ENCODE peak calls at places on chromosomes 13 and 19, in four cellular contexts. H is AG04449; E is cardiac muscle cell; N is effector memory CD4-positive, alpha-beta T cell. V is an unnamed sample.

GRCh38 chr19:7645656-7646425 is 8.9 kb downstream of the STXBP2 start:
- DNase-seq in E (no peak), N (no peak), H (no peak), V (no peak)

GRCh38 chr19:45780146-45780447 is 2.2 kb downstream of the DMPK start:
- DNase-seq in N (no peak), H (no peak), E (no peak), V (no peak)

GRCh38 chr13:66195238-66195637 is 1034.9 kb downstream of the PCDH9 start:
- DNase-seq in N (no peak), E (no peak), H (no peak), V (no peak)

GRCh38 chr13:110306960-110307696 is at the start of the genes COL4A1 and COL4A2:
- DNase-seq in H (no peak), N (no peak), E (peak), V (peak)

GRCh38 chr19:9836021-9836420 is 903 bp downstream of the PIN1 start:
- DNase-seq in H (no peak), N (no peak), E (peak), V (peak)

GRCh38 chr13:100733261-100733660 is 58.7 kb upstream of the TMTC4 start:
- DNase-seq in E (no peak), H (no peak), N (no peak), V (no peak)

GRCh38 chr19:53659292-53659691 is 27.5 kb downstream of the DPRX start:
- DNase-seq in N (no peak), H (no peak), E (peak), V (no peak)

GRCh38 chr19:54502518-54503048 is at the start of gene LAIR2:
- DNase-seq in E (no peak), H (no peak), N (no peak), V (no peak)

GRCh38 chr19:48938256-48938655 is 4.8 kb downstream of the DHDH start:
- DNase-seq in N (no peak), E (no peak), H (no peak), V (no peak)

GRCh38 chr19:33392341-33393285 is 19.1 kb downstream of the CEBPG start:
- DNase-seq in N (no peak), H (no peak), E (peak), V (no peak)

GRCh38 chr19:16931306-16931705 is 42.5 kb downstream of the F2RL3 start:
- DNase-seq in H (no peak), N (no peak), E (no peak), V (no peak)

GRCh38 chr19:40831502-40832430 is 18.5 kb downstream of the CYP2A6 start:
- DNase-seq in N (no peak), E (no peak), H (peak), V (peak)

GRCh38 chr13:39037880-39038568 is at the start of the genes NHLRC3 and PROSER1:
- DNase-seq in H (peak), E (peak), N (peak), V (peak)

GRCh38 chr13:39038569-39038898 is 278 bp downstream of the NHLRC3 start:
- DNase-seq in H (no peak), N (peak), E (no peak), V (no peak)

GRCh38 chr13:39040206-39040605 is 1.9 kb downstream of the NHLRC3 start:
- DNase-seq in H (no peak), E (no peak), N (no peak), V (no peak)

GRCh38 chr13:39037410-39037879 is 444 bp downstream of the PROSER1 start:
- DNase-seq in E (no peak), N (no peak), H (no peak), V (no peak)

GRCh38 chr13:39039033-39039432 is 777 bp downstream of the NHLRC3 start:
- DNase-seq in H (no peak), N (no peak), E (no peak), V (peak)
- H3K4me3 ChIP-seq in H (peak), N (peak), E (peak), V (peak)

DNA sequence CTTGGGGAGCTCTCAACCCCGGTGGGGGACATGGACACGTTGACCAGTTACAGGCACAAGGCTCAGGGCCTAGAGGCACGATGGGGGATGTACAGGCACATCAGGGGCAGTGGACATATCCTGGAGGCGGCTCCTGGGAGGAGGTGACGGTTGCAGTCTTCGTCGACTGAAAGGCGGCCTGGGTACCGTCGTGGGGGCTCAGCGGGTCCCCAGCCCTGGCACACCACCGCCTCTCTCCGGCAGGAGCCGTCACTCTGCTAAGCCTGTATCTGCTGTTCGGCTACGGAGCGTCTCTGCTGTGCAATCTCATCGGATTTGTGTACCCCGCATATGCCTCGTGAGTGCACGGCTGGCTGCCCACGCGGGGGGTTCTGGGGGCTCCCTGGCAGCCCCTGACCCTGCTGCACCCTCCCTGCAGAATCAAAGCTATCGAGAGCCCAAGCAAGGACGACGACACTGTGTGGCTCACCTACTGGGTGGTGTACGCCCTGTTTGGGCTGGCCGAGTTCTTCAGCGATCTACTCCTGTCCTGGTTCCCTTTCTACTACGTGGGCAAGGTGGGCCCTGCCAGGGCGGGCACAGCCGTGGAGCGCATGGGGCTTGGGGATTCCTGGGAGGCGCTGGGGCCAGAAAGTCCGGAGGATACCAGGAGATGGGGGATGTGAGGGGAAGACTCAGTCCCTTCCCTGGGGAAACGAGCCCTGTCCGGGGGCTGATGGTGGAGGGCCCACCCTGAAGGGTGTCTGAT is 4.2 kb downstream of the REEP6 start:
- DNase-seq in E (no peak), H (no peak), N (no peak), V (no peak)
- H3K4me3 ChIP-seq in E (no peak), H (no peak), N (no peak), V (no peak)

GRCh38 chr19:4053423-4054324 is 13.0 kb downstream of the ZBTB7A start:
- DNase-seq in H (no peak), N (no peak), E (no peak), V (no peak)

GRCh38 chr19:4051175-4052101 is 15.3 kb downstream of the ZBTB7A start:
- DNase-seq in H (no peak), E (no peak), N (no peak), V (peak)

GRCh38 chr19:4052993-4053422 is 13.7 kb downstream of the ZBTB7A start:
- DNase-seq in H (no peak), N (no peak), E (no peak), V (peak)

GRCh38 chr19:4054471-4055208 is 12.1 kb downstream of the ZBTB7A start:
- DNase-seq in E (no peak), H (no peak), N (no peak), V (no peak)

GRCh38 chr19:4052114-4052992 is 14.3 kb downstream of the ZBTB7A start:
- DNase-seq in H (no peak), N (no peak), E (no peak), V (no peak)
- H3K4me3 ChIP-seq in H (no peak), N (no peak), E (no peak), V (no peak)

GRCh38 chr19:11198769-11199469 is 1.6 kb upstream of the KANK2 start:
- DNase-seq in E (no peak), N (no peak), H (no peak), V (peak)

GRCh38 chr19:11199517-11199916 is 2.2 kb upstream of the KANK2 start:
- DNase-seq in H (no peak), N (no peak), E (no peak), V (no peak)

GRCh38 chr19:11196406-11197287 is 698 bp downstream of the KANK2 start:
- DNase-seq in N (no peak), E (peak), H (no peak), V (peak)

GRCh38 chr19:11197291-11198174 is at the start of gene KANK2:
- DNase-seq in H (no peak), N (peak), E (peak), V (peak)

DNA sequence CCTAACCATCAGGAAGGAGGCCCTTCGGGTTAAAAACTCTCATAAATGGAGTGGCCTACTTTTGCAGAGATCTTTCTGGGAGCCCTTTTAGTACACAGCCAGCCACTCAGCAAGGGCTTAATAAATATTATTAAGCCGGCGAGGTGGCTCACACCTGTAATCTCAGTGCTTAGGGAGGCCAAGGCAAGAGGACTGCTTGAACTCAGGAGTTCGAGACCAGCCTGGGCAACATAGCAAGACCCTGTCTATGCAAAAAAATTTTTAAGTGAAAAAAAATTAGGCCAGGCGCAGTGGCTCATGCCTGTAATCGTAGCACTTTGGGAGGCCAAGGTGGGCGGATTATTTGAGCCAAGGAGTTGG is 810 bp upstream of the KANK2 start:
- DNase-seq in E (no peak), N (no peak), H (no peak), V (no peak)
- H3K4me3 ChIP-seq in E (no peak), N (peak), H (peak), V (peak)

DNA sequence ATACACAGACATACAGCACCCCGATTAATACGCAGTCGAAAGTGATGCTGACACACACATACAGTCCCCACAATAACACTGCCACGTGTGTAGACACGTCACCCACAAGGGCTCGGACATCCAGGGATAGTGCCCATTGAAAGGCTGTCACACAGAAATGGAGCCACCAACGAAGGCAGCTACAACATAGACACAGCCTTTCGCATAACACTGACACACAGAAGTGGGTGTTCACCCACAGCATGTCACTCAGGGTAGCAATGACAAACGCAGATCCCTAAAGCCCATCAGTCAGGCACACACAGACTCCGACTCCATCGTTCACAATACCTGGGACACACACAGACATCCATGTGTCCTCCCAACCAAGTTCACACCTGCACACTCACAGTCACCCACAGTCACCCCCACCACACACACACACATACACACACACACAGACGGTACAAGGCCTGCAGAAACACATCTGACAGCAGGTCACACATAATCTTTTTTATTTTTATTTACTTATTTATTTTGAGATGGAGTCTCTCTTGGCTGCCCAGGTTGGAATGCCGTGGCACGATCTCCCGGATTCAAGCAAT is 10.4 kb upstream of the NANOS3 start:
- DNase-seq in H (no peak), N (no peak), E (no peak), V (no peak)
- H3K4me3 ChIP-seq in H (peak), N (peak), E (peak), V (peak)

GRCh38 chr13:21014666-21015170 is 46.7 kb downstream of the LATS2 start:
- DNase-seq in N (no peak), E (no peak), H (peak), V (peak)
- H3K4me3 ChIP-seq in N (no peak), E (no peak), H (no peak), V (no peak)

GRCh38 chr13:79853258-79853657 is 372.3 kb downstream of the NDFIP2 start:
- DNase-seq in N (no peak), H (no peak), E (no peak), V (no peak)
- H3K4me3 ChIP-seq in N (no peak), H (no peak), E (no peak), V (no peak)

GRCh38 chr19:51019544-51019925 is at the start of gene KLK10:
- DNase-seq in N (no peak), H (no peak), E (no peak), V (no peak)
- H3K4me3 ChIP-seq in N (no peak), H (no peak), E (peak), V (no peak)

DNA sequence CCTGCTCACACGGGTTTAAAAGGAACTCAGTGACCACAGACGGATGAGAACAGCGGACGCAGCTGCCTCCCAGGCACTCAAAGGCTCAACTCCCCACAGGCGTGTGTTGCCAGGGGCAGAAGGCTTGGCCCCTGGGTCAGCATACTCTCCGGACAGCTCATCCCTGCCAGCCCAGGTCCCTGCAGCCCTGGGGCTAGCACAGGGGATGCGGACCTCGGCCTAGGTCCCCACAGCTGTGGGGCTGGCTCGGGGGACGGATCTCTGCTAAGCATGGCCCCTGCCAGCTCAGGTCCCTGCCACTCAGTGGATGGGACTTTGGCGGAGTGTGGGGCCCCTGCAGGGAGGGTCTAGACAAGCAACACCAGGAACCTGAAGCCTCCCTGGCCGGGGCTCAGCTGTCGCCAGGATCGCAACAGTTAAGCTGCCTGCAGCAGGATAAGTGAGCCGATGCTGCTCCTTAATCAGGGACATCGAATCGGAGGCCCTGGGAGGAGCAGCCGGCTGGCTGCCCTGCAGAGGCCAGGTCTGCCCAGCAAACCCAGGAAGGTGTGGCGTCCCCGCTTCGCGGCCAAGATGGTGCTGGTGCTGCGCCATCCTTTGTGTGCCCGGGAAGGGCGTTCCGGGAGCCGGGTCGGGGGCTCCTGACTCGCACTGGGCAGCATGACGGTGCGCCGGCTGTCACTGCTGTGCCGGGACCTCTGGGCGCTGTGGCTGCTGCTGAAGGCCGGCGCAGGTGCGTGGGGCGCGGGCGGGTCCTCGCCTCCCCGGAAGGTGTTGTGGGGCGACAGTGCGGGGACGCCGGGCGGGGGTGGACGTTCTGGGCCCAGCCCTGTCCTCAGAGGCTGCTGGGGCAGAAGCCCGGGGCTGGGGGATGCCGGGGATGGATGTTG is 32.5 kb downstream of the MCF2L start:
- DNase-seq in H (no peak), N (no peak), E (peak), V (peak)
- H3K4me3 ChIP-seq in H (no peak), N (no peak), E (no peak), V (no peak)

DNA sequence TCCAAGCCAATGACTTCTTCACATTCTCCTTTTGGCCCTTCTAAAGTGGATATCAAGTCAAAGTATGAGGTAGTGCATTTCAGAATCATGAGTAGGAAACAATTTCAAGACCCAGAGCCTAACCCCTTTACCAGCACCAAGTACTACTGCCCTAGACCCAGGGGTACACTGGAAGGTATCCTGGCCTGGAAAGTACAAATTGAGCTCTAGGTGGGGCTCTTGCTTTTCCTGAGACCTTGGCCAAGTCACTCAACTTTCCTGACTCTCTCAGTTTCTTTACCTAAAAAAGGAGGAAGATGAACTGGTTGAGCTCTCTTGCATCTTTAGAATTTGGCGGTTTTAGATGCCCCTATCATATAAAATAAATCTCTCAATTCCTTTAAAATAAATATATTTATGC is 204.7 kb downstream of the FGF14 start:
- DNase-seq in E (no peak), N (no peak), H (no peak), V (peak)
- H3K4me3 ChIP-seq in E (no peak), N (no peak), H (no peak), V (no peak)